ENCODE peak calls at places on chromosomes 1 and 21, in nine cellular contexts. One of them, this sample, is unnamed.

GRCh38 chr1:167229719-167230385 is 9.2 kb downstream of the POU2F1 start:
- DNase-seq in esophagus squamous epithelium: no peak
- DNase-seq in tibial nerve: no peak
- DNase-seq in heart left ventricle: no peak
- DNase-seq in sigmoid colon: no peak
- DNase-seq in neuronal stem cell: no peak
- DNase-seq in DND-41: no peak
- DNase-seq in psoas muscle: no peak
- DNase-seq in epithelial cell of esophagus: no peak
- DNase-seq in this sample: no peak

GRCh38 chr1:97137862-97138514 is 416.4 kb downstream of the PTBP2 start:
- DNase-seq in psoas muscle: no peak
- DNase-seq in DND-41: no peak
- DNase-seq in sigmoid colon: no peak
- DNase-seq in neuronal stem cell: peak; percentile 20
- DNase-seq in heart left ventricle: peak; percentile 30
- DNase-seq in tibial nerve: no peak
- DNase-seq in esophagus squamous epithelium: no peak
- DNase-seq in epithelial cell of esophagus: peak; percentile 71
- DNase-seq in this sample: peak; percentile 70

GRCh38 chr21:44575307-44576024 is 1.9 kb downstream of the KRTAP10-4 start:
- DNase-seq in neuronal stem cell: no peak
- DNase-seq in epithelial cell of esophagus: no peak
- DNase-seq in heart left ventricle: no peak
- DNase-seq in DND-41: no peak
- DNase-seq in esophagus squamous epithelium: no peak
- DNase-seq in psoas muscle: no peak
- DNase-seq in sigmoid colon: no peak
- DNase-seq in tibial nerve: no peak
- DNase-seq in this sample: no peak

GRCh38 chr1:22415489-22415888 is 36.2 kb upstream of the ZBTB40 start:
- DNase-seq in heart left ventricle: no peak
- DNase-seq in psoas muscle: no peak
- DNase-seq in sigmoid colon: no peak
- DNase-seq in esophagus squamous epithelium: no peak
- DNase-seq in epithelial cell of esophagus: no peak
- DNase-seq in tibial nerve: no peak
- DNase-seq in DND-41: no peak
- DNase-seq in neuronal stem cell: no peak
- DNase-seq in this sample: no peak

GRCh38 chr1:93758842-93759515 is 77.3 kb upstream of the BCAR3 start:
- DNase-seq in epithelial cell of esophagus: peak; percentile 29
- DNase-seq in esophagus squamous epithelium: no peak
- DNase-seq in tibial nerve: no peak
- DNase-seq in DND-41: peak; percentile 62
- DNase-seq in psoas muscle: peak; percentile 24
- DNase-seq in neuronal stem cell: no peak
- DNase-seq in heart left ventricle: no peak
- DNase-seq in sigmoid colon: no peak
- DNase-seq in this sample: peak; percentile 52

GRCh38 chr1:245873883-245874671 is 633.0 kb downstream of the SMYD3 start:
- DNase-seq in heart left ventricle: no peak
- DNase-seq in DND-41: no peak
- DNase-seq in tibial nerve: no peak
- DNase-seq in neuronal stem cell: no peak
- DNase-seq in sigmoid colon: no peak
- DNase-seq in epithelial cell of esophagus: peak; percentile 24
- DNase-seq in psoas muscle: no peak
- DNase-seq in esophagus squamous epithelium: no peak
- DNase-seq in this sample: no peak

GRCh38 chr1:211609120-211610024 is 30.4 kb upstream of the SLC30A1 start:
- DNase-seq in esophagus squamous epithelium: no peak
- DNase-seq in neuronal stem cell: no peak
- DNase-seq in psoas muscle: no peak
- DNase-seq in heart left ventricle: no peak
- DNase-seq in sigmoid colon: no peak
- DNase-seq in epithelial cell of esophagus: peak; percentile 27
- DNase-seq in DND-41: no peak
- DNase-seq in tibial nerve: no peak
- DNase-seq in this sample: no peak

GRCh38 chr1:234871710-234872262 is 256.9 kb downstream of the TOMM20 start:
- DNase-seq in sigmoid colon: no peak
- DNase-seq in esophagus squamous epithelium: no peak
- DNase-seq in heart left ventricle: no peak
- DNase-seq in psoas muscle: no peak
- DNase-seq in DND-41: no peak
- DNase-seq in neuronal stem cell: no peak
- DNase-seq in tibial nerve: no peak
- DNase-seq in epithelial cell of esophagus: peak; percentile 35
- DNase-seq in this sample: no peak

GRCh38 chr1:27872802-27873665 is 690 bp downstream of the THEMIS2 start:
- DNase-seq in DND-41: no peak
- DNase-seq in epithelial cell of esophagus: peak; percentile 74
- DNase-seq in heart left ventricle: no peak
- DNase-seq in psoas muscle: no peak
- DNase-seq in tibial nerve: no peak
- DNase-seq in sigmoid colon: peak; percentile 64
- DNase-seq in esophagus squamous epithelium: no peak
- DNase-seq in neuronal stem cell: no peak
- DNase-seq in this sample: no peak

GRCh38 chr21:33998402-33998801 is 75.0 kb upstream of the MRPS6 start:
- DNase-seq in tibial nerve: no peak
- DNase-seq in psoas muscle: no peak
- DNase-seq in DND-41: peak; percentile 39
- DNase-seq in heart left ventricle: no peak
- DNase-seq in neuronal stem cell: no peak
- DNase-seq in epithelial cell of esophagus: no peak
- DNase-seq in sigmoid colon: no peak
- DNase-seq in esophagus squamous epithelium: no peak
- DNase-seq in this sample: no peak

GRCh38 chr1:154848983-154849382 is 21.1 kb downstream of the KCNN3 start:
- DNase-seq in neuronal stem cell: no peak
- DNase-seq in epithelial cell of esophagus: no peak
- DNase-seq in sigmoid colon: no peak
- DNase-seq in heart left ventricle: no peak
- DNase-seq in esophagus squamous epithelium: no peak
- DNase-seq in tibial nerve: no peak
- DNase-seq in DND-41: no peak
- DNase-seq in psoas muscle: no peak
- DNase-seq in this sample: no peak

GRCh38 chr1:3315991-3316943 is 138.2 kb upstream of the ARHGEF16 start:
- DNase-seq in DND-41: no peak
- DNase-seq in heart left ventricle: no peak
- DNase-seq in esophagus squamous epithelium: no peak
- DNase-seq in psoas muscle: no peak
- DNase-seq in tibial nerve: no peak
- DNase-seq in sigmoid colon: no peak
- DNase-seq in epithelial cell of esophagus: no peak
- DNase-seq in neuronal stem cell: peak; percentile 36
- DNase-seq in this sample: no peak

GRCh38 chr1:244035358-244035757 is 15.7 kb upstream of the ZBTB18 start:
- DNase-seq in neuronal stem cell: no peak
- DNase-seq in sigmoid colon: no peak
- DNase-seq in psoas muscle: no peak
- DNase-seq in esophagus squamous epithelium: no peak
- DNase-seq in epithelial cell of esophagus: no peak
- DNase-seq in tibial nerve: no peak
- DNase-seq in heart left ventricle: no peak
- DNase-seq in DND-41: no peak
- DNase-seq in this sample: no peak

GRCh38 chr1:69269491-69269890 is 298.2 kb upstream of the LRRC7 start:
- DNase-seq in heart left ventricle: no peak
- DNase-seq in esophagus squamous epithelium: no peak
- DNase-seq in sigmoid colon: no peak
- DNase-seq in tibial nerve: no peak
- DNase-seq in neuronal stem cell: no peak
- DNase-seq in psoas muscle: no peak
- DNase-seq in epithelial cell of esophagus: no peak
- DNase-seq in DND-41: no peak
- DNase-seq in this sample: peak; percentile 10

GRCh38 chr1:30929135-30929889 is 20.8 kb upstream of the SDC3 start:
- DNase-seq in esophagus squamous epithelium: no peak
- DNase-seq in epithelial cell of esophagus: peak; percentile 61
- DNase-seq in sigmoid colon: no peak
- DNase-seq in heart left ventricle: no peak
- DNase-seq in psoas muscle: no peak
- DNase-seq in neuronal stem cell: no peak
- DNase-seq in tibial nerve: no peak
- DNase-seq in DND-41: peak; percentile 65
- DNase-seq in this sample: peak; percentile 62

GRCh38 chr1:13585996-13586395 is 2.4 kb downstream of the PDPN start:
- DNase-seq in esophagus squamous epithelium: no peak
- DNase-seq in sigmoid colon: no peak
- DNase-seq in tibial nerve: no peak
- DNase-seq in neuronal stem cell: no peak
- DNase-seq in psoas muscle: no peak
- DNase-seq in epithelial cell of esophagus: peak; percentile 28
- DNase-seq in heart left ventricle: no peak
- DNase-seq in DND-41: no peak
- DNase-seq in this sample: no peak
- H3K4me3 ChIP-seq in esophagus squamous epithelium: peak overlapping the region; percentile 53
- H3K4me3 ChIP-seq in sigmoid colon: no peak overlapping the region
- H3K4me3 ChIP-seq in tibial nerve: peak overlapping the region; percentile 2
- H3K4me3 ChIP-seq in neuronal stem cell: no peak overlapping the region
- H3K4me3 ChIP-seq in psoas muscle: no peak overlapping the region
- H3K4me3 ChIP-seq in epithelial cell of esophagus: no peak overlapping the region
- H3K4me3 ChIP-seq in heart left ventricle: no peak overlapping the region
- H3K4me3 ChIP-seq in DND-41: no peak overlapping the region
- H3K4me3 ChIP-seq in this sample: peak overlapping the region; percentile 53

GRCh38 chr1:42931911-42932422 is 26.7 kb downstream of the SLC2A1 start:
- DNase-seq in DND-41: peak; percentile 88
- DNase-seq in psoas muscle: peak; percentile 61
- DNase-seq in epithelial cell of esophagus: peak; percentile 75
- DNase-seq in sigmoid colon: peak; percentile 70
- DNase-seq in tibial nerve: no peak
- DNase-seq in heart left ventricle: no peak
- DNase-seq in esophagus squamous epithelium: peak; percentile 47
- DNase-seq in neuronal stem cell: no peak
- DNase-seq in this sample: no peak
- H3K4me3 ChIP-seq in DND-41: no peak overlapping the region
- H3K4me3 ChIP-seq in psoas muscle: no peak overlapping the region
- H3K4me3 ChIP-seq in epithelial cell of esophagus: no peak overlapping the region
- H3K4me3 ChIP-seq in sigmoid colon: no peak overlapping the region
- H3K4me3 ChIP-seq in tibial nerve: no peak overlapping the region
- H3K4me3 ChIP-seq in heart left ventricle: no peak overlapping the region
- H3K4me3 ChIP-seq in esophagus squamous epithelium: peak overlapping the region; percentile 4
- H3K4me3 ChIP-seq in neuronal stem cell: no peak overlapping the region
- H3K4me3 ChIP-seq in this sample: no peak overlapping the region

GRCh38 chr1:23910553-23911246 is 2.5 kb downstream of the CNR2 start:
- DNase-seq in sigmoid colon: no peak
- DNase-seq in DND-41: no peak
- DNase-seq in esophagus squamous epithelium: no peak
- DNase-seq in psoas muscle: no peak
- DNase-seq in heart left ventricle: no peak
- DNase-seq in tibial nerve: no peak
- DNase-seq in neuronal stem cell: no peak
- DNase-seq in epithelial cell of esophagus: no peak
- DNase-seq in this sample: no peak
- H3K4me3 ChIP-seq in sigmoid colon: no peak overlapping the region
- H3K4me3 ChIP-seq in DND-41: no peak overlapping the region
- H3K4me3 ChIP-seq in esophagus squamous epithelium: no peak overlapping the region
- H3K4me3 ChIP-seq in psoas muscle: no peak overlapping the region
- H3K4me3 ChIP-seq in heart left ventricle: no peak overlapping the region
- H3K4me3 ChIP-seq in tibial nerve: no peak overlapping the region
- H3K4me3 ChIP-seq in neuronal stem cell: no peak overlapping the region
- H3K4me3 ChIP-seq in epithelial cell of esophagus: no peak overlapping the region
- H3K4me3 ChIP-seq in this sample: no peak overlapping the region

GRCh38 chr1:226551299-226551698 is 2.7 kb downstream of the STUM start:
- DNase-seq in heart left ventricle: no peak
- DNase-seq in psoas muscle: no peak
- DNase-seq in neuronal stem cell: no peak
- DNase-seq in esophagus squamous epithelium: no peak
- DNase-seq in DND-41: no peak
- DNase-seq in sigmoid colon: no peak
- DNase-seq in tibial nerve: no peak
- DNase-seq in epithelial cell of esophagus: no peak
- DNase-seq in this sample: no peak
- H3K4me3 ChIP-seq in heart left ventricle: no peak overlapping the region
- H3K4me3 ChIP-seq in psoas muscle: no peak overlapping the region
- H3K4me3 ChIP-seq in neuronal stem cell: no peak overlapping the region
- H3K4me3 ChIP-seq in esophagus squamous epithelium: no peak overlapping the region
- H3K4me3 ChIP-seq in DND-41: no peak overlapping the region
- H3K4me3 ChIP-seq in sigmoid colon: no peak overlapping the region
- H3K4me3 ChIP-seq in tibial nerve: no peak overlapping the region
- H3K4me3 ChIP-seq in epithelial cell of esophagus: no peak overlapping the region
- H3K4me3 ChIP-seq in this sample: no peak overlapping the region